ENCODE peak calls at places on chromosomes 1 and 21, in five cellular contexts. D, X, K, T and U are unnamed samples.

GRCh38 chr21:33841561-33841960 is 74.0 kb downstream of the ATP5PO start:
- DNase-seq in X (no peak), K (no peak), T (no peak), D (no peak), U (no peak)

GRCh38 chr1:163076446-163076845 is 7.3 kb downstream of the RGS4 start:
- DNase-seq in T (no peak), K (no peak), D (peak; percentile 31), X (no peak), U (no peak)

GRCh38 chr1:218034464-218034863 is 250.6 kb upstream of the RRP15 start:
- DNase-seq in D (no peak), T (peak; percentile 80), X (peak; percentile 68), K (peak; percentile 76), U (no peak)

GRCh38 chr1:76807543-76808260 is 59.6 kb upstream of the ST6GALNAC5 start:
- DNase-seq in D (no peak), X (no peak), K (no peak), T (no peak), U (no peak)

GRCh38 chr1:113881661-113882060 is 5.7 kb downstream of the BCL2L15 start:
- DNase-seq in K (no peak), T (no peak), D (no peak), X (no peak), U (no peak)

GRCh38 chr1:174556392-174556791 is 108.6 kb downstream of the GPR52 start:
- DNase-seq in X (no peak), D (peak; percentile 33), K (no peak), T (no peak), U (no peak)

GRCh38 chr1:182984621-182985020 is 31.7 kb upstream of the SHCBP1L start:
- DNase-seq in T (no peak), D (no peak), K (no peak), X (no peak), U (no peak)

GRCh38 chr1:1577367-1578011 is 2.8 kb upstream of the SSU72 start:
- DNase-seq in K (no peak), T (no peak), D (no peak), X (no peak), U (no peak)

GRCh38 chr1:244605835-244606234 is 47.1 kb upstream of the DESI2 start:
- DNase-seq in T (no peak), K (no peak), X (no peak), D (no peak), U (peak; percentile 1)

GRCh38 chr1:75539230-75540116 is 71.4 kb downstream of the SLC44A5 start:
- DNase-seq in D (no peak), K (no peak), X (no peak), T (no peak), U (peak; percentile 51)

GRCh38 chr1:193190096-193190744 is 3.8 kb upstream of the B3GALT2 start:
- DNase-seq in K (no peak), T (no peak), X (no peak), D (peak; percentile 33), U (peak; percentile 57)

GRCh38 chr1:228463559-228464455 is 23.4 kb upstream of the RNF187 start:
- DNase-seq in X (peak; percentile 80), K (no peak), T (peak; percentile 75), D (peak; percentile 4), U (peak; percentile 30)

GRCh38 chr1:58802640-58803476 is 19.0 kb upstream of the JUN start:
- DNase-seq in T (no peak), K (no peak), X (no peak), D (no peak), U (no peak)

GRCh38 chr1:29832936-29833335 is 596.6 kb downstream of the PTPRU start:
- DNase-seq in K (no peak), X (peak; percentile 5), T (no peak), D (no peak), U (no peak)

GRCh38 chr1:222790520-222790919 is 24.3 kb upstream of the DISP1 start:
- DNase-seq in K (no peak), T (no peak), D (no peak), X (no peak), U (no peak)

GRCh38 chr1:231803353-231803752 is 176.8 kb downstream of the DISC1 start:
- DNase-seq in T (no peak), K (no peak), D (peak; percentile 49), X (no peak), U (peak; percentile 79)

GRCh38 chr1:30754684-30755171 is 2.8 kb downstream of the LAPTM5 start:
- DNase-seq in T (no peak), X (no peak), K (no peak), D (no peak), U (no peak)

GRCh38 chr1:24151175-24151533 is 8.2 kb upstream of the IL22RA1 start:
- DNase-seq in D (no peak), K (peak; percentile 71), X (peak; percentile 96), T (peak; percentile 98), U (no peak)

GRCh38 chr1:47487826-47488450 is 50.1 kb downstream of the FOXD2 start:
- DNase-seq in D (no peak), X (no peak), K (no peak), T (no peak), U (no peak)

GRCh38 chr21:46027855-46028493 is 46.4 kb downstream of the COL6A1 start:
- DNase-seq in K (no peak), T (no peak), D (peak; percentile 87), X (no peak), U (peak; percentile 54)

GRCh38 chr1:192559115-192560006 is 16.2 kb upstream of the RGS1 start:
- DNase-seq in T (peak; percentile 59), D (peak; percentile 98), K (no peak), X (no peak), U (peak; percentile 98)

GRCh38 chr1:15696956-15697521 is 12.9 kb downstream of the PLEKHM2 start:
- DNase-seq in D (no peak), T (no peak), X (no peak), K (no peak), U (no peak)

GRCh38 chr1:151346082-151346768 is 827 bp downstream of the RFX5 start:
- DNase-seq in T (peak; percentile 16), K (no peak), D (no peak), X (no peak), U (no peak)

GRCh38 chr1:218211241-218211640 is 73.9 kb upstream of the RRP15 start:
- DNase-seq in K (no peak), X (no peak), D (peak; percentile 23), T (no peak), U (no peak)

DNA sequence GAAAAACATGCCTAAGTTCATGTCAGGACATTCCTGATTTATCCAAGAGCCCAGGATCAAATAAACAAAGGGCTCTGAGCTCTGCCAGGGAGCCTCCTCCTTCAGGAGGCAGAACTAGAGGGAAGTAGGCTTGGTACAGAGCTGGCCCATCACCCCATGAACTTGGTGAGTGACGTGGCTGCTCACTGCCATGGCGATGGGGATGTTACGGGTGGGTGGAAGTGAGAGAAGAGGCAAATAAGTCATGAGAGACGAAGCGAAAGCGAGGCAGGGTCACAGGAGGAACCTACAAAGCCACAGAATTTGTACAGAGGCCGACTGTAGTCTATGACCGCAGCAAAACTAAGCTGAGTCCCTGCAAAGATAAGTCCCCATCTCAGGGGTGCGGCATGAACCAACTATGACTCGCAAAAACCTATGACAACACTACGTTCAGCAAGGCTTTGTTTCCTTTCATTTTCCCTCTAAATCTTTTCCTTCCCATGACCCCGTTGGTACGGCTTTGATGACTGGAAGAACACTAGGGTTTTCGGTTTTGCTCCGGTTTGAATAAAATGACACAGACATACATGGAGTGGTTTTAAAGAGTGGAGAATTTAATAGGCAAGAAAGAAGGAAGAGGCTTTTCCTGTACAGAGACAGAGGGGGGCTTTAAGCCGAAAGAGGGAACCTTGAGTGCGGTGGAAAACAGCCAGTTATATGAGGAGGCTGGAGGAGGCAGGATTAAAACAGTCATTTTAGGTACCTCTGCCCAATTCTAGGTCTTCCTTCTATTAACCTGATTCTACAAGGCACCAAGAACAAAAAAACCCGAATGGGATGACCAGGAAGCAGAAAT is 74.1 kb downstream of the CD46 start:
- DNase-seq in K (no peak), D (peak; percentile 63), X (no peak), T (no peak), U (peak; percentile 88)
- H2AK5ac ChIP-seq in K (no peak overlapping the region), D (peak overlapping the region; percentile 62), X (no peak overlapping the region), T (no peak overlapping the region), U (no peak overlapping the region)

GRCh38 chr1:7681401-7681800 is 89.7 kb upstream of the VAMP3 start:
- DNase-seq in T (no peak), X (no peak), D (no peak), K (no peak), U (no peak)
- H2AK5ac ChIP-seq in T (no peak overlapping the region), X (no peak overlapping the region), D (no peak overlapping the region), K (peak overlapping the region; percentile 90), U (no peak overlapping the region)

DNA sequence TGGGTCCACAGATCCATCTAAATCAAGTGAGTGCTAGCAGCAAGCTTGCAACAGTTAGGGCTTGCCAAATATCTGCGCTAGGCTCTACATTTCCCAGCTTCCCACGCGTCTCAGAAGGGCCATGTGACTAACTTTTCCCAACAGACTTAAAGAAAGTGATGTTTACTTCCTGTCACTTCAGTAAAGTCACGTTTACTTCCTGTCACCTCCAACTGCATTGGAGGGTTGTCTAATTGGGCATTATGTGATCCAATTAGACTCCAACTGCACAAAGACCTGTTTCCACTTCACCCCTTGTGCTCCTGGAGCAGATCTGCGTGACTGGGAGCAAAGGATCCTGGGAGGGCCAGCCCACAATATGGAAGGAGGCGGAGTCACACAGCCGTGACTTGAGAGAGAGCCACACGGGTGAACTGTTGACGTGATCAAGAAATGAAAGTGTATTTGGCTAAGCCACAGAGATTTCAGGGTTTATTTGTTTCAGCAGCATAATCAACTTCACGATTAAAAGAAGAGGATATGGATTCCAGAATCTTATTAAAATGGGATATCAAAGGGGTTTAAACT is 77.7 kb downstream of the CYYR1 start:
- DNase-seq in D (no peak), X (no peak), T (no peak), K (no peak), U (no peak)
- H2AK5ac ChIP-seq in D (no peak overlapping the region), X (no peak overlapping the region), T (no peak overlapping the region), K (no peak overlapping the region), U (no peak overlapping the region)

GRCh38 chr1:16905112-16905855 is 9.5 kb downstream of the RNU1-2 start:
- DNase-seq in T (peak; percentile 93), K (peak; percentile 62), X (peak; percentile 66), D (peak; percentile 96), U (peak; percentile 96)
- H2AK5ac ChIP-seq in T (no peak overlapping the region), K (no peak overlapping the region), X (no peak overlapping the region), D (peak overlapping the region; percentile 94), U (no peak overlapping the region)